ENCODE peak calls at places on chromosomes 11 and 22, in four cellular contexts. One of them, this sample, is unnamed.

GRCh38 chr11:10272132-10272531 is 21.9 kb downstream of the SBF2 start:
- DNase-seq in heart left ventricle: no peak
- DNase-seq in fibroblast of the conjunctiva: no peak
- DNase-seq in body of pancreas: no peak
- DNase-seq in this sample: no peak

GRCh38 chr11:18650859-18651557 is 16.9 kb upstream of the SPTY2D1 start:
- DNase-seq in heart left ventricle: peak; percentile 37
- DNase-seq in fibroblast of the conjunctiva: peak; percentile 50
- DNase-seq in body of pancreas: peak; percentile 69
- DNase-seq in this sample: peak; percentile 55

GRCh38 chr11:75626692-75627536 is 41.9 kb downstream of the MAP6 start:
- DNase-seq in body of pancreas: no peak
- DNase-seq in heart left ventricle: no peak
- DNase-seq in fibroblast of the conjunctiva: no peak
- DNase-seq in this sample: no peak

GRCh38 chr11:12800032-12800671 is 125.9 kb downstream of the TEAD1 start:
- DNase-seq in body of pancreas: peak; percentile 85
- DNase-seq in fibroblast of the conjunctiva: no peak
- DNase-seq in heart left ventricle: no peak
- DNase-seq in this sample: peak; percentile 53

GRCh38 chr11:3809624-3809928 is 1.2 kb downstream of the PGAP2 start:
- DNase-seq in fibroblast of the conjunctiva: no peak
- DNase-seq in body of pancreas: no peak
- DNase-seq in heart left ventricle: no peak
- DNase-seq in this sample: no peak

GRCh38 chr11:117925198-117925925 is 3.8 kb downstream of the TMPRSS13 start:
- DNase-seq in heart left ventricle: peak; percentile 58
- DNase-seq in fibroblast of the conjunctiva: no peak
- DNase-seq in body of pancreas: no peak
- DNase-seq in this sample: no peak

GRCh38 chr22:46105494-46106278 is 44.6 kb upstream of the PPARA start:
- DNase-seq in body of pancreas: peak; percentile 80
- DNase-seq in heart left ventricle: no peak
- DNase-seq in fibroblast of the conjunctiva: no peak
- DNase-seq in this sample: peak; percentile 77

GRCh38 chr22:28019360-28019759 is 100.3 kb upstream of the PITPNB start:
- DNase-seq in body of pancreas: no peak
- DNase-seq in heart left ventricle: peak; percentile 17
- DNase-seq in fibroblast of the conjunctiva: no peak
- DNase-seq in this sample: no peak

GRCh38 chr22:19631899-19632670 is 82.2 kb upstream of the SEPTIN5 start:
- DNase-seq in fibroblast of the conjunctiva: peak; percentile 10
- DNase-seq in body of pancreas: no peak
- DNase-seq in heart left ventricle: no peak
- DNase-seq in this sample: no peak

GRCh38 chr11:73838443-73839122 is 38.1 kb downstream of the COA4 start:
- DNase-seq in body of pancreas: no peak
- DNase-seq in fibroblast of the conjunctiva: no peak
- DNase-seq in heart left ventricle: no peak
- DNase-seq in this sample: no peak

GRCh38 chr11:4459470-4459869 is 10.4 kb downstream of the OR52K2 start:
- DNase-seq in body of pancreas: peak; percentile 42
- DNase-seq in fibroblast of the conjunctiva: no peak
- DNase-seq in heart left ventricle: peak; percentile 38
- DNase-seq in this sample: peak; percentile 59

GRCh38 chr11:71309611-71310010 is 57.2 kb upstream of the SHANK2 start:
- DNase-seq in heart left ventricle: no peak
- DNase-seq in body of pancreas: no peak
- DNase-seq in fibroblast of the conjunctiva: no peak
- DNase-seq in this sample: no peak

GRCh38 chr11:22466809-22467208 is 128.6 kb downstream of the SLC17A6 start:
- DNase-seq in fibroblast of the conjunctiva: no peak
- DNase-seq in heart left ventricle: peak; percentile 17
- DNase-seq in body of pancreas: no peak
- DNase-seq in this sample: no peak

GRCh38 chr11:109062445-109062844 is 359.5 kb upstream of the C11orf87 start:
- DNase-seq in body of pancreas: no peak
- DNase-seq in heart left ventricle: no peak
- DNase-seq in fibroblast of the conjunctiva: peak; percentile 31
- DNase-seq in this sample: no peak

GRCh38 chr22:19776433-19777031 is 16.0 kb downstream of the TBX1 start:
- DNase-seq in body of pancreas: no peak
- DNase-seq in fibroblast of the conjunctiva: no peak
- DNase-seq in heart left ventricle: no peak
- DNase-seq in this sample: no peak

GRCh38 chr11:74535371-74536118 is 42.0 kb upstream of the LIPT2 start:
- DNase-seq in body of pancreas: no peak
- DNase-seq in heart left ventricle: no peak
- DNase-seq in fibroblast of the conjunctiva: no peak
- DNase-seq in this sample: no peak

GRCh38 chr11:26025680-26026079 is 306.2 kb upstream of the ANO3 start:
- DNase-seq in fibroblast of the conjunctiva: no peak
- DNase-seq in body of pancreas: no peak
- DNase-seq in heart left ventricle: no peak
- DNase-seq in this sample: no peak